ENCODE peak calls at places on chromosomes 2 and 18, in seven cellular contexts. R is tibial nerve; F is choroid plexus epithelial cell; Z is fibroblast of the aortic adventitia; Q is CD4-positive, alpha-beta memory T cell; C is K562; X is astrocyte of the spinal cord. S is an unnamed sample.

GRCh38 chr18:49662506-49662905 is 100.6 kb downstream of the LIPG start:
- DNase-seq in R (no peak), F (no peak), Z (no peak), Q (no peak), C (no peak), X (no peak), S (no peak)

GRCh38 chr2:205680067-205680466 is 2.2 kb upstream of the NRP2 start:
- DNase-seq in R (no peak), F (peak; percentile 97), Z (peak; percentile 88), Q (no peak), C (peak; percentile 49), X (peak; percentile 90), S (no peak)

GRCh38 chr18:74951165-74951760 is 257.7 kb downstream of the PTGR3 start:
- DNase-seq in R (peak; percentile 45), F (peak; percentile 99), Z (peak; percentile 97), Q (peak; percentile 59), C (no peak), X (peak; percentile 98), S (no peak)

GRCh38 chr2:96856776-96857673 is 791 bp downstream of the ANKRD39 start:
- DNase-seq in R (no peak), F (peak; percentile 24), Z (peak; percentile 21), Q (no peak), C (peak; percentile 36), X (no peak), S (no peak)

GRCh38 chr2:229553091-229553490 is 161.3 kb downstream of the DNER start:
- DNase-seq in R (no peak), F (peak; percentile 28), Z (peak; percentile 22), Q (no peak), C (no peak), X (peak; percentile 76), S (no peak)

GRCh38 chr18:79872852-79873444 is 75.2 kb downstream of the KCNG2 start:
- DNase-seq in R (peak; percentile 9), F (no peak), Z (no peak), Q (no peak), C (no peak), X (no peak), S (no peak)

GRCh38 chr18:7626922-7627440 is 59.9 kb downstream of the PTPRM start:
- DNase-seq in R (no peak), F (peak; percentile 81), Z (peak; percentile 55), Q (no peak), C (no peak), X (peak; percentile 62), S (no peak)

GRCh38 chr2:128603411-128603924 is 284.8 kb upstream of the HS6ST1 start:
- DNase-seq in R (peak; percentile 13), F (no peak), Z (no peak), Q (no peak), C (no peak), X (no peak), S (peak; percentile 71)

GRCh38 chr18:48638896-48639771 is 100.3 kb downstream of the CTIF start:
- DNase-seq in R (no peak), F (no peak), Z (no peak), Q (no peak), C (no peak), X (no peak), S (no peak)

GRCh38 chr2:96538487-96539214 is 2.1 kb downstream of the ARID5A start:
- DNase-seq in R (peak; percentile 86), F (peak; percentile 35), Z (no peak), Q (peak; percentile 96), C (no peak), X (peak; percentile 59), S (peak; percentile 95)

GRCh38 chr2:60583604-60584003 is 30.1 kb upstream of the BCL11A start:
- DNase-seq in R (no peak), F (no peak), Z (no peak), Q (no peak), C (no peak), X (no peak), S (no peak)

GRCh38 chr2:48792030-48792429 is 36.5 kb upstream of the LHCGR start:
- DNase-seq in R (no peak), F (no peak), Z (no peak), Q (no peak), C (no peak), X (no peak), S (no peak)

GRCh38 chr2:161101406-161101805 is 58.8 kb upstream of the TANK start:
- DNase-seq in R (no peak), F (no peak), Z (no peak), Q (no peak), C (no peak), X (no peak), S (no peak)

GRCh38 chr2:240121675-240122074 is 14.4 kb downstream of the COPS9 start:
- DNase-seq in R (no peak), F (no peak), Z (no peak), Q (no peak), C (no peak), X (no peak), S (no peak)

GRCh38 chr2:176104338-176105077 is 2.6 kb upstream of the HOXD11 start:
- DNase-seq in R (no peak), F (no peak), Z (no peak), Q (no peak), C (no peak), X (no peak), S (no peak)

GRCh38 chr2:109060496-109060895 is 68.5 kb upstream of the SH3RF3 start:
- DNase-seq in R (no peak), F (no peak), Z (no peak), Q (no peak), C (no peak), X (no peak), S (no peak)

GRCh38 chr18:6645246-6645645 is 84.3 kb upstream of the ARHGAP28 start:
- DNase-seq in R (no peak), F (no peak), Z (no peak), Q (no peak), C (no peak), X (no peak), S (no peak)

GRCh38 chr2:36404312-36404711 is 48.7 kb downstream of the CRIM1 start:
- DNase-seq in R (no peak), F (peak; percentile 49), Z (no peak), Q (no peak), C (no peak), X (peak; percentile 75), S (no peak)

GRCh38 chr2:54558976-54559410 is 102.9 kb downstream of the SPTBN1 start:
- DNase-seq in R (no peak), F (no peak), Z (no peak), Q (no peak), C (no peak), X (peak; percentile 39), S (no peak)

GRCh38 chr2:96549967-96550786 is 13.6 kb downstream of the ARID5A start:
- DNase-seq in R (no peak), F (peak; percentile 18), Z (no peak), Q (no peak), C (peak; percentile 86), X (no peak), S (peak; percentile 55)

GRCh38 chr18:7025194-7025593 is 92.4 kb downstream of the LAMA1 start:
- DNase-seq in R (no peak), F (no peak), Z (no peak), Q (no peak), C (no peak), X (no peak), S (no peak)

GRCh38 chr2:233117811-233118480 is 57.8 kb downstream of the INPP5D start:
- DNase-seq in R (no peak), F (no peak), Z (no peak), Q (no peak), C (no peak), X (no peak), S (peak; percentile 64)

GRCh38 chr2:187483537-187483936 is 35.5 kb upstream of the CALCRL start:
- DNase-seq in R (no peak), F (no peak), Z (no peak), Q (no peak), C (no peak), X (no peak), S (no peak)

GRCh38 chr2:97936199-97936598 is 59.5 kb downstream of the TMEM131 start:
- DNase-seq in R (no peak), F (no peak), Z (no peak), Q (no peak), C (no peak), X (no peak), S (no peak)

GRCh38 chr2:190467575-190468083 is 59.5 kb downstream of the MFSD6 start:
- DNase-seq in R (no peak), F (peak; percentile 51), Z (peak; percentile 45), Q (no peak), C (no peak), X (peak; percentile 61), S (no peak)

GRCh38 chr18:2848879-2849254 is 2.1 kb downstream of the EMILIN2 start:
- DNase-seq in R (no peak), F (peak; percentile 15), Z (no peak), Q (no peak), C (no peak), X (no peak), S (no peak)
- H3K4me3 ChIP-seq in R (no peak overlapping the region), F (peak overlapping the region; percentile 20), Z (no peak overlapping the region), Q (no peak overlapping the region), C (no peak overlapping the region), X (no peak overlapping the region), S (peak overlapping the region; percentile 64)

GRCh38 chr2:119173556-119174060 is 15.1 kb upstream of the C1QL2 start:
- DNase-seq in R (no peak), F (no peak), Z (no peak), Q (no peak), C (no peak), X (no peak), S (no peak)

GRCh38 chr2:119170504-119170903 is 12.0 kb upstream of the C1QL2 start:
- DNase-seq in R (no peak), F (no peak), Z (no peak), Q (no peak), C (no peak), X (no peak), S (no peak)

GRCh38 chr2:119174216-119174992 is 15.9 kb upstream of the C1QL2 start:
- DNase-seq in R (no peak), F (peak; percentile 41), Z (peak; percentile 25), Q (no peak), C (peak; percentile 76), X (no peak), S (peak; percentile 70)

GRCh38 chr2:119174993-119175347 is 16.4 kb upstream of the C1QL2 start:
- DNase-seq in R (no peak), F (no peak), Z (no peak), Q (no peak), C (no peak), X (no peak), S (no peak)

GRCh38 chr2:119169717-119170116 is 11.2 kb upstream of the C1QL2 start:
- DNase-seq in R (no peak), F (no peak), Z (no peak), Q (no peak), C (no peak), X (no peak), S (no peak)
- H3K4me3 ChIP-seq in R (no peak overlapping the region), F (no peak overlapping the region), Z (no peak overlapping the region), Q (no peak overlapping the region), C (no peak overlapping the region), X (no peak overlapping the region), S (no peak overlapping the region)

DNA sequence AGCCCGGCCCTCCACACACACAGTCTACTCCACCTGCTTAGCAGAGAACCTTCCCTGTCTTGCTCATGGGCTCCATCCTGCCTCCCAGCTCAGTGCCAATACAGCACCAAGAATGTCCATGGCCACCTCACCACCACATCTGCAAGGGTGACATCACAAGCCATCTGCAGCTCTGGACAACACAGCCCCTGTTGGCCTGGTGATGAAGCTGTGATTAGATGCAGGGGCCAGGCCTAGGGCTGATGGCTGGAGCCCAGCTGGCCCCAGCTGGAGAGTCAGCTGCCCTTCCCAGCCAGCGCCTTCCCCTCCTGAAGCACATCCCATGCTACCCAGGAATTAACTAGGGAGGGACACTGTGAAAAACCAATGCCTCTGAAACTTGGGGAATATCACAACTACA is 91.1 kb downstream of the TTC32 start:
- DNase-seq in R (no peak), F (no peak), Z (no peak), Q (no peak), C (no peak), X (no peak), S (no peak)
- H3K4me3 ChIP-seq in R (no peak overlapping the region), F (no peak overlapping the region), Z (no peak overlapping the region), Q (no peak overlapping the region), C (no peak overlapping the region), X (no peak overlapping the region), S (no peak overlapping the region)

GRCh38 chr2:3110555-3110954 is 267.1 kb downstream of the EIPR1 start:
- DNase-seq in R (no peak), F (no peak), Z (no peak), Q (no peak), C (no peak), X (no peak), S (no peak)
- H3K4me3 ChIP-seq in R (no peak overlapping the region), F (no peak overlapping the region), Z (no peak overlapping the region), Q (no peak overlapping the region), C (no peak overlapping the region), X (no peak overlapping the region), S (no peak overlapping the region)